ENCODE peak calls at places on chromosomes 5 and 9, in seven cellular contexts. Q is stimulated activated CD4-positive, alpha-beta T cell treated with anti-CD3 and anti-CD28 coated beads, Interleukin-2, amount 100 ng/mL, for 24 hours; R is head of caudate nucleus; X is stimulated activated CD8-positive, alpha-beta memory T cell treated with anti-CD3 and anti-CD28 coated beads, Interleukin-4, amount 100 ng/mL, for 24 hours; W is stimulated activated naive CD8-positive, alpha-beta T cell treated with anti-CD3 and anti-CD28 coated beads, Interleukin-15, amount 100 ng/mL, for 72 hours; C is breast epithelium; K is ACHN. T is an unnamed sample.

GRCh38 chr5:130642461-130642860 is 522.6 kb downstream of the HINT1 start:
- DNase-seq in X (no peak), R (no peak), C (no peak), K (no peak), Q (no peak), W (no peak), T (no peak)

GRCh38 chr5:117431091-117431490 is 856.5 kb upstream of the SEMA6A start:
- DNase-seq in Q (no peak), W (no peak), R (no peak), C (no peak), K (no peak), X (no peak), T (no peak)

GRCh38 chr9:110111868-110112267 is 96.1 kb downstream of the C9orf152 start:
- DNase-seq in Q (no peak), K (no peak), X (no peak), R (no peak), W (no peak), C (no peak), T (no peak)

GRCh38 chr9:137522746-137523455 is 27.3 kb downstream of the PNPLA7 start:
- DNase-seq in Q (no peak), K (no peak), R (no peak), W (no peak), X (no peak), C (no peak), T (no peak)

GRCh38 chr9:137462396-137463193 is 3.5 kb upstream of the NSMF start:
- DNase-seq in K (no peak), C (no peak), R (no peak), W (no peak), Q (no peak), X (no peak), T (no peak)

GRCh38 chr5:72234265-72234700 is 85.8 kb downstream of the MRPS27 start:
- DNase-seq in Q (no peak), R (no peak), W (peak; percentile 32), C (no peak), X (no peak), K (peak; percentile 18), T (peak; percentile 55)

GRCh38 chr9:13607746-13608445 is 328.4 kb upstream of the MPDZ start:
- DNase-seq in K (no peak), Q (no peak), W (no peak), R (no peak), X (no peak), C (no peak), T (no peak)

GRCh38 chr5:136042665-136043121 is 13.9 kb downstream of the TGFBI start:
- DNase-seq in C (no peak), X (no peak), W (no peak), K (no peak), R (no peak), Q (no peak), T (no peak)

GRCh38 chr5:933251-933861 is 40.7 kb downstream of the TRIP13 start:
- DNase-seq in K (no peak), R (no peak), C (no peak), X (no peak), Q (no peak), W (peak; percentile 6), T (no peak)

GRCh38 chr5:36717131-36717530 is 110.7 kb downstream of the SLC1A3 start:
- DNase-seq in K (no peak), W (no peak), R (no peak), X (no peak), Q (no peak), C (no peak), T (no peak)

GRCh38 chr5:79401216-79401615 is 112.7 kb downstream of the HOMER1 start:
- DNase-seq in X (no peak), W (no peak), K (no peak), Q (no peak), R (no peak), C (no peak), T (no peak)

GRCh38 chr9:32882616-32883015 is 99.3 kb downstream of the TMEM215 start:
- DNase-seq in Q (no peak), R (no peak), K (no peak), C (no peak), W (no peak), X (no peak), T (no peak)

GRCh38 chr9:14277202-14277601 is 36.7 kb downstream of the NFIB start:
- DNase-seq in X (no peak), Q (no peak), R (no peak), C (peak; percentile 67), K (peak; percentile 70), W (no peak), T (no peak)

T was measured in kidney glomerular epithelial cell.